ENCODE peak calls at places on chromosomes 3 and 15, in ten cellular contexts. X, B, M, Y, P, K, A, F, R and J are unnamed samples.

GRCh38 chr3:39209329-39209970 is 17.1 kb upstream of the XIRP1 start:
- DNase-seq in X (no peak), B (no peak), M (no peak), Y (no peak), P (no peak), K (no peak), A (no peak), F (no peak), R (no peak), J (no peak)

GRCh38 chr3:196969001-196969659 is 497 bp upstream of the PIGZ start:
- DNase-seq in X (no peak), B (no peak), M (peak; percentile 39), Y (peak; percentile 68), P (no peak), K (peak; percentile 78), A (peak; percentile 22), F (no peak), R (no peak), J (peak; percentile 55)

GRCh38 chr3:23444386-23444785 is 241.3 kb downstream of the UBE2E2 start:
- DNase-seq in X (no peak), B (no peak), M (no peak), Y (no peak), P (no peak), K (no peak), A (no peak), F (no peak), R (no peak), J (no peak)

GRCh38 chr3:184635126-184635525 is 73.5 kb downstream of the EPHB3 start:
- DNase-seq in X (no peak), B (peak; percentile 64), M (no peak), Y (no peak), P (no peak), K (no peak), A (peak; percentile 28), F (no peak), R (peak; percentile 65), J (no peak)

GRCh38 chr15:37109952-37110630 is 9.7 kb upstream of the MEIS2 start:
- DNase-seq in X (no peak), B (peak; percentile 77), M (no peak), Y (no peak), P (peak; percentile 80), K (no peak), A (peak; percentile 62), F (no peak), R (no peak), J (no peak)

GRCh38 chr15:58473720-58474119 is 41.9 kb downstream of the LIPC start:
- DNase-seq in X (peak; percentile 63), B (no peak), M (no peak), Y (peak; percentile 22), P (no peak), K (peak; percentile 20), A (no peak), F (no peak), R (no peak), J (no peak)

GRCh38 chr3:109687626-109688025 is 350.3 kb upstream of the DPPA4 start:
- DNase-seq in X (no peak), B (no peak), M (no peak), Y (no peak), P (no peak), K (no peak), A (no peak), F (no peak), R (no peak), J (no peak)

GRCh38 chr3:41202075-41202833 is 2.9 kb downstream of the CTNNB1 start:
- DNase-seq in X (no peak), B (no peak), M (no peak), Y (no peak), P (no peak), K (no peak), A (no peak), F (no peak), R (no peak), J (no peak)

GRCh38 chr3:98232489-98232888 is 31.6 kb upstream of the OR5H6 start:
- DNase-seq in X (no peak), B (no peak), M (no peak), Y (no peak), P (no peak), K (no peak), A (no peak), F (no peak), R (no peak), J (no peak)

GRCh38 chr3:30193625-30194044 is 412.8 kb upstream of the TGFBR2 start:
- DNase-seq in X (no peak), B (no peak), M (no peak), Y (no peak), P (no peak), K (peak; percentile 86), A (no peak), F (no peak), R (no peak), J (no peak)

GRCh38 chr15:65033659-65034269 is 4.3 kb upstream of the MTFMT start:
- DNase-seq in X (no peak), B (no peak), M (no peak), Y (no peak), P (no peak), K (peak; percentile 56), A (no peak), F (no peak), R (no peak), J (no peak)

GRCh38 chr15:93913310-93913709 is 318.1 kb upstream of the MCTP2 start:
- DNase-seq in X (no peak), B (no peak), M (no peak), Y (no peak), P (no peak), K (no peak), A (no peak), F (no peak), R (no peak), J (no peak)

GRCh38 chr3:42070089-42070885 is 20.9 kb upstream of the TRAK1 start:
- DNase-seq in X (no peak), B (no peak), M (no peak), Y (no peak), P (no peak), K (no peak), A (no peak), F (no peak), R (no peak), J (no peak)

GRCh38 chr3:57816471-57817105 is 60.5 kb downstream of the SLMAP start:
- DNase-seq in X (no peak), B (no peak), M (no peak), Y (no peak), P (no peak), K (peak; percentile 56), A (no peak), F (no peak), R (no peak), J (no peak)

GRCh38 chr15:96234109-96234892 is 96.2 kb upstream of the NR2F2 start:
- DNase-seq in X (peak; percentile 58), B (no peak), M (no peak), Y (peak; percentile 14), P (peak; percentile 64), K (no peak), A (no peak), F (no peak), R (no peak), J (no peak)

GRCh38 chr3:109440353-109440752 is 103.0 kb upstream of the DPPA4 start:
- DNase-seq in X (no peak), B (no peak), M (no peak), Y (no peak), P (no peak), K (no peak), A (no peak), F (no peak), R (no peak), J (no peak)

GRCh38 chr15:55993111-55993803 is at the start of gene NEDD4:
- DNase-seq in X (peak; percentile 23), B (peak; percentile 93), M (peak; percentile 51), Y (peak; percentile 70), P (peak; percentile 89), K (peak; percentile 81), A (peak; percentile 86), F (peak; percentile 64), R (peak; percentile 82), J (peak; percentile 81)
- TF ChIP-seq POLR2A in X (peak; percentile 68), B (peak; percentile 64), M (peak; percentile 79), Y (peak; percentile 76), P (peak; percentile 59), K (no peak), A (peak; percentile 69), F (peak; percentile 30), R (no peak), J (peak; percentile 33)

GRCh38 chr3:194141415-194142155 is 5.6 kb downstream of the HES1 start:
- DNase-seq in X (no peak), B (peak; percentile 95), M (peak; percentile 66), Y (peak; percentile 99), P (peak; percentile 93), K (peak; percentile 94), A (peak; percentile 97), F (peak; percentile 73), R (peak; percentile 92), J (peak; percentile 74)
- TF ChIP-seq POLR2A in X (peak; percentile 4), B (no peak), M (no peak), Y (peak; percentile 38), P (peak; percentile 66), K (peak; percentile 40), A (peak; percentile 64), F (no peak), R (peak; percentile 13), J (no peak)

GRCh38 chr3:53150247-53151085 is 10.5 kb upstream of the PRKCD start:
- DNase-seq in X (no peak), B (no peak), M (no peak), Y (peak; percentile 66), P (peak; percentile 88), K (no peak), A (peak; percentile 94), F (no peak), R (no peak), J (no peak)
- TF ChIP-seq POLR2A in X (no peak), B (no peak), M (peak; percentile 62), Y (no peak), P (peak; percentile 33), K (no peak), A (no peak), F (no peak), R (no peak), J (no peak)

GRCh38 chr3:169764453-169765280 is at the start of gene TERC:
- DNase-seq in X (peak; percentile 66), B (peak; percentile 97), M (peak; percentile 92), Y (peak; percentile 62), P (peak; percentile 86), K (peak; percentile 83), A (peak; percentile 93), F (peak; percentile 89), R (peak; percentile 94), J (peak; percentile 60)

GRCh38 chr3:169765281-169765624 is 393 bp upstream of the TERC start:
- DNase-seq in X (no peak), B (no peak), M (no peak), Y (no peak), P (no peak), K (no peak), A (no peak), F (no peak), R (no peak), J (no peak)

GRCh38 chr3:169759256-169759655 is 5.6 kb downstream of the TERC start:
- DNase-seq in X (no peak), B (no peak), M (no peak), Y (peak; percentile 10), P (no peak), K (peak; percentile 36), A (no peak), F (no peak), R (no peak), J (no peak)

GRCh38 chr3:169760479-169760878 is 4.4 kb downstream of the TERC start:
- DNase-seq in X (no peak), B (no peak), M (no peak), Y (no peak), P (no peak), K (peak; percentile 23), A (no peak), F (no peak), R (no peak), J (no peak)

DNA sequence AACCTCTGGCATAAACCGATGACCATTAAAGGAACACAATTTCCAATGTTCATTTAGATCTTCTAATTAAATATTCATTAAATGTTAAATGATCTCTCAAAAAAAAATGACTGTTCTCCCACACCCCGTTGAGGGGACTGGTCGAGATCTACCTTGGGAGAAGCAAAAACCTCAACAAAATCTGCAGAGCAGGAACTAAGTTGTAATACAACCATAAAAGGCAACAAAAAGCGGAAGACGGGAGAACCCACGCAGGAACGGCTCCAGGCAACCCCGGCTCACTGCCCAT is 752 bp downstream of the TERC start:
- DNase-seq in X (peak; percentile 41), B (no peak), M (no peak), Y (no peak), P (no peak), K (peak; percentile 77), A (peak; percentile 55), F (no peak), R (no peak), J (no peak)
- TF ChIP-seq POLR2A in X (no peak), B (no peak), M (no peak), Y (no peak), P (no peak), K (no peak), A (no peak), F (no peak), R (no peak), J (no peak)